ENCODE peak calls at places on chromosome 12, in nine cellular contexts. H, R, U, C, A, X, Q, D and N are unnamed samples.

GRCh38 chr12:13197526-13198141 is 1.1 kb downstream of the EMP1 start:
- DNase-seq in Q (no peak), U (no peak), H (no peak), D (peak; percentile 85), R (no peak), C (peak; percentile 77), A (no peak), X (peak; percentile 48), N (peak; percentile 10)

GRCh38 chr12:58086006-58086405 is 144.6 kb downstream of the ATP23 start:
- DNase-seq in X (no peak), U (no peak), D (no peak), Q (no peak), C (no peak), A (no peak), H (no peak), R (no peak), N (no peak)

GRCh38 chr12:60211244-60211643 is 615.4 kb downstream of the SLC16A7 start:
- DNase-seq in R (no peak), H (no peak), D (no peak), C (no peak), Q (no peak), X (no peak), U (no peak), A (no peak), N (no peak)

GRCh38 chr12:64729909-64730584 is 29.2 kb downstream of the GNS start:
- DNase-seq in U (no peak), A (no peak), Q (no peak), H (no peak), D (no peak), C (no peak), R (no peak), X (no peak), N (no peak)

GRCh38 chr12:131132118-131132892 is 178.6 kb downstream of the ADGRD1 start:
- DNase-seq in H (peak; percentile 92), X (peak; percentile 62), D (peak; percentile 74), C (peak; percentile 67), A (peak; percentile 69), R (peak; percentile 73), Q (peak; percentile 67), U (peak; percentile 64), N (peak; percentile 59)

GRCh38 chr12:124441443-124442190 is 125.8 kb downstream of the NCOR2 start:
- DNase-seq in A (no peak), C (no peak), R (no peak), Q (no peak), D (no peak), H (no peak), U (no peak), X (no peak), N (no peak)

GRCh38 chr12:52392465-52393007 is 7.1 kb upstream of the KRT84 start:
- DNase-seq in R (no peak), H (peak; percentile 49), A (no peak), C (no peak), U (no peak), X (no peak), D (no peak), Q (no peak), N (no peak)

GRCh38 chr12:106950591-106950990 is 5.1 kb upstream of the TMEM263 start:
- DNase-seq in R (no peak), D (no peak), A (no peak), Q (no peak), U (no peak), C (no peak), X (no peak), H (no peak), N (no peak)

GRCh38 chr12:95318071-95318545 is 100.5 kb downstream of the VEZT start:
- DNase-seq in C (no peak), A (no peak), Q (no peak), X (no peak), U (no peak), D (no peak), R (peak; percentile 96), H (no peak), N (no peak)

GRCh38 chr12:2354151-2354991 is 301.6 kb downstream of the CACNA1C start:
- DNase-seq in C (no peak), Q (no peak), H (peak; percentile 54), D (no peak), R (no peak), X (no peak), U (no peak), A (no peak), N (no peak)

GRCh38 chr12:14263742-14264141 is 101.7 kb upstream of the ATF7IP start:
- DNase-seq in R (no peak), C (no peak), X (no peak), U (no peak), A (no peak), Q (no peak), H (no peak), D (no peak), N (no peak)

GRCh38 chr12:33589609-33590114 is 150.0 kb upstream of the SYT10 start:
- DNase-seq in A (no peak), Q (no peak), C (no peak), D (no peak), U (no peak), X (no peak), R (no peak), H (no peak), N (no peak)

GRCh38 chr12:89370850-89371249 is 18.5 kb upstream of the DUSP6 start:
- DNase-seq in U (no peak), X (no peak), A (no peak), C (no peak), H (no peak), Q (no peak), D (no peak), R (no peak), N (no peak)

GRCh38 chr12:54759751-54760150 is 94.6 kb upstream of the MUCL1 start:
- DNase-seq in C (no peak), Q (no peak), R (peak; percentile 56), A (no peak), H (no peak), X (no peak), U (no peak), D (no peak), N (no peak)

GRCh38 chr12:110923692-110924334 is 3.4 kb upstream of the MYL2 start:
- DNase-seq in X (no peak), U (no peak), H (peak; percentile 58), D (no peak), A (no peak), R (no peak), Q (no peak), C (no peak), N (no peak)

GRCh38 chr12:109621864-109622485 is 48.4 kb downstream of the MVK start:
- DNase-seq in Q (no peak), R (no peak), H (no peak), C (no peak), D (no peak), A (no peak), X (no peak), U (no peak), N (peak; percentile 41)

GRCh38 chr12:50185975-50186663 is 18.9 kb upstream of the CERS5 start:
- DNase-seq in H (no peak), C (no peak), Q (no peak), D (no peak), A (no peak), U (no peak), R (no peak), X (no peak), N (no peak)

GRCh38 chr12:132858727-132859266 is 28.6 kb downstream of the CHFR start:
- DNase-seq in A (no peak), Q (no peak), X (no peak), D (no peak), R (no peak), U (peak; percentile 58), C (no peak), H (no peak), N (no peak)

GRCh38 chr12:23555180-23555784 is 394.2 kb downstream of the SOX5 start:
- DNase-seq in A (no peak), Q (no peak), X (no peak), H (no peak), C (no peak), D (no peak), U (no peak), R (no peak), N (no peak)
- TF ChIP-seq POLR2A in A (no peak), Q (no peak), X (no peak), H (no peak), C (no peak), D (no peak), U (no peak), R (no peak), N (no peak)

GRCh38 chr12:32108829-32109228 is 2.2 kb downstream of the BICD1 start:
- DNase-seq in C (no peak), A (no peak), Q (no peak), U (no peak), R (no peak), H (no peak), D (no peak), X (no peak), N (no peak)

GRCh38 chr12:32107376-32108267 is 975 bp downstream of the BICD1 start:
- DNase-seq in U (no peak), H (no peak), Q (peak; percentile 13), R (peak; percentile 45), X (no peak), A (no peak), C (peak; percentile 28), D (no peak), N (peak; percentile 16)

GRCh38 chr12:32106517-32107366 is at the start of gene BICD1:
- DNase-seq in U (peak; percentile 77), D (peak; percentile 93), Q (peak; percentile 87), H (peak; percentile 93), C (peak; percentile 91), R (peak; percentile 89), A (peak; percentile 73), X (peak; percentile 87), N (peak; percentile 78)

GRCh38 chr12:32110942-32111341 is 4.3 kb downstream of the BICD1 start:
- DNase-seq in Q (no peak), X (no peak), D (no peak), U (no peak), C (no peak), H (no peak), R (no peak), A (no peak), N (no peak)

GRCh38 chr12:32110417-32110816 is 3.8 kb downstream of the BICD1 start:
- DNase-seq in X (no peak), D (no peak), R (no peak), C (no peak), Q (no peak), U (no peak), A (no peak), H (no peak), N (no peak)
- H3K27ac ChIP-seq in X (peak overlapping the region; percentile 54), D (no peak overlapping the region), R (peak overlapping the region; percentile 23), C (no peak overlapping the region), Q (no peak overlapping the region), U (no peak overlapping the region), A (no peak overlapping the region), H (no peak overlapping the region), N (no peak overlapping the region)

DNA sequence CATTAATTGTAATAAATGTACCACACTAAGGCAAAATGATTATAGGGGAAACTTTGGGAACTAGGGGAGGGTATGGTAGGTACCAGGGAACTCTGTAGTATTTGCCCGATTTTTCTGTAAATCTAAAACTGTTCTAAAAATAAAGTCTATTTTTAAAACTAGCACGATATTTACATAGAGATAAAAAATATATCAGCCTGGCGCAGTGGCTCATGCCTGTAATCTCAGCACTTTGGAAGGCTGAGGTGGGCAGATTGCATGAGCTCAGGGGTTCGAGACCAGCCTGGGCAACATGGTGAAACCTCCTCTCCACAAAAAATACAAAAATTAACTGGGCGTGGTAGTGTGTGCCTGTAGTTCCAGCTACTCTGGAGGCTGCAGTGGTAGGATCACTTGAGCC is 32.4 kb downstream of the TMEM116 start:
- DNase-seq in C (no peak), H (no peak), U (no peak), R (no peak), Q (no peak), X (no peak), D (no peak), A (no peak), N (no peak)
- H3K4me1 ChIP-seq in C (no peaks in the 10 kb centered on the region), H (no peaks in the 10 kb centered on the region), U (no peaks in the 10 kb centered on the region), R (peaks cover 10% of the 10 kb centered on the region), Q (no peaks in the 10 kb centered on the region), X (no peaks in the 10 kb centered on the region), D (no peaks in the 10 kb centered on the region), A (no peaks in the 10 kb centered on the region), N (no peaks in the 10 kb centered on the region)

GRCh38 chr12:46489951-46490388 is 117.4 kb upstream of the SLC38A2 start:
- DNase-seq in Q (no peak), H (no peak), C (no peak), A (no peak), X (no peak), R (no peak), D (no peak), U (no peak), N (no peak)
- TF ChIP-seq POLR2A in Q (no peak), H (no peak), C (no peak), A (no peak), X (no peak), R (no peak), D (no peak), U (no peak), N (no peak)